ENCODE peak calls at places on chromosomes 11 and 22, in four cellular contexts. One of them, this sample, is unnamed.
A peak's percentile ranks its signal among the peaks of the same experiment; 100 is the strongest.

GRCh38 chr11:65398362-65398910 is 12.0 kb downstream of the FRMD8 start:
- DNase-seq in AG04449: no peak
- DNase-seq in NB4: no peak
- DNase-seq in activated CD8-positive, alpha-beta T cell treated with anti-CD3 and anti-CD28 coated beads, Interleukin-2, amount 10 ng/mL, durations not matched to agents 7 days and 5 days: no peak
- DNase-seq in this sample: no peak

GRCh38 chr11:45669146-45669545 is 3.7 kb upstream of the CHST1 start:
- DNase-seq in AG04449: no peak
- DNase-seq in NB4: no peak
- DNase-seq in activated CD8-positive, alpha-beta T cell treated with anti-CD3 and anti-CD28 coated beads, Interleukin-2, amount 10 ng/mL, durations not matched to agents 7 days and 5 days: no peak
- DNase-seq in this sample: no peak

GRCh38 chr22:30909306-30909705 is 59.3 kb downstream of the MORC2 start:
- DNase-seq in AG04449: no peak
- DNase-seq in NB4: no peak
- DNase-seq in activated CD8-positive, alpha-beta T cell treated with anti-CD3 and anti-CD28 coated beads, Interleukin-2, amount 10 ng/mL, durations not matched to agents 7 days and 5 days: no peak
- DNase-seq in this sample: no peak

GRCh38 chr11:104487035-104487775 is 323.3 kb upstream of the PDGFD start:
- DNase-seq in AG04449: no peak
- DNase-seq in NB4: no peak
- DNase-seq in activated CD8-positive, alpha-beta T cell treated with anti-CD3 and anti-CD28 coated beads, Interleukin-2, amount 10 ng/mL, durations not matched to agents 7 days and 5 days: no peak
- DNase-seq in this sample: no peak

GRCh38 chr11:93326681-93327080 is 3.9 kb upstream of the DEUP1 start:
- DNase-seq in AG04449: no peak
- DNase-seq in NB4: no peak
- DNase-seq in activated CD8-positive, alpha-beta T cell treated with anti-CD3 and anti-CD28 coated beads, Interleukin-2, amount 10 ng/mL, durations not matched to agents 7 days and 5 days: no peak
- DNase-seq in this sample: no peak

GRCh38 chr11:57567210-57567511 is 311 bp downstream of the UBE2L6 start:
- DNase-seq in AG04449: no peak
- DNase-seq in NB4: no peak
- DNase-seq in activated CD8-positive, alpha-beta T cell treated with anti-CD3 and anti-CD28 coated beads, Interleukin-2, amount 10 ng/mL, durations not matched to agents 7 days and 5 days: peak; percentile 66
- DNase-seq in this sample: no peak

GRCh38 chr11:45662096-45662664 is 3.2 kb downstream of the CHST1 start:
- DNase-seq in AG04449: no peak
- DNase-seq in NB4: no peak
- DNase-seq in activated CD8-positive, alpha-beta T cell treated with anti-CD3 and anti-CD28 coated beads, Interleukin-2, amount 10 ng/mL, durations not matched to agents 7 days and 5 days: no peak
- DNase-seq in this sample: no peak

GRCh38 chr22:33601062-33601461 is 319.2 kb downstream of the LARGE1 start:
- DNase-seq in AG04449: no peak
- DNase-seq in NB4: no peak
- DNase-seq in activated CD8-positive, alpha-beta T cell treated with anti-CD3 and anti-CD28 coated beads, Interleukin-2, amount 10 ng/mL, durations not matched to agents 7 days and 5 days: no peak
- DNase-seq in this sample: no peak

GRCh38 chr11:115939726-115940421 is 435.7 kb upstream of the CADM1 start:
- DNase-seq in AG04449: no peak
- DNase-seq in NB4: no peak
- DNase-seq in activated CD8-positive, alpha-beta T cell treated with anti-CD3 and anti-CD28 coated beads, Interleukin-2, amount 10 ng/mL, durations not matched to agents 7 days and 5 days: no peak
- DNase-seq in this sample: no peak

GRCh38 chr11:36628765-36629199 is 30.7 kb upstream of the RAG2 start:
- DNase-seq in AG04449: no peak
- DNase-seq in NB4: no peak
- DNase-seq in activated CD8-positive, alpha-beta T cell treated with anti-CD3 and anti-CD28 coated beads, Interleukin-2, amount 10 ng/mL, durations not matched to agents 7 days and 5 days: no peak
- DNase-seq in this sample: no peak

GRCh38 chr11:11390068-11390775 is 37.2 kb upstream of the CSNK2A3 start:
- DNase-seq in AG04449: no peak
- DNase-seq in NB4: no peak
- DNase-seq in activated CD8-positive, alpha-beta T cell treated with anti-CD3 and anti-CD28 coated beads, Interleukin-2, amount 10 ng/mL, durations not matched to agents 7 days and 5 days: no peak
- DNase-seq in this sample: no peak

GRCh38 chr11:5605849-5606248 is 9.4 kb downstream of the TRIM6 start:
- DNase-seq in AG04449: peak; percentile 63
- DNase-seq in NB4: no peak
- DNase-seq in activated CD8-positive, alpha-beta T cell treated with anti-CD3 and anti-CD28 coated beads, Interleukin-2, amount 10 ng/mL, durations not matched to agents 7 days and 5 days: no peak
- DNase-seq in this sample: no peak

GRCh38 chr11:110433393-110434333 is 3.9 kb downstream of the FDX1 start:
- DNase-seq in AG04449: no peak
- DNase-seq in NB4: peak; percentile 47
- DNase-seq in activated CD8-positive, alpha-beta T cell treated with anti-CD3 and anti-CD28 coated beads, Interleukin-2, amount 10 ng/mL, durations not matched to agents 7 days and 5 days: no peak
- DNase-seq in this sample: no peak